ENCODE peak calls at places on chromosome 13, in eight cellular contexts. H, I, Q, U, L, K, N and S are unnamed samples.

GRCh38 chr13:99174533-99175100 is 26.0 kb upstream of the UBAC2 start:
- DNase-seq in K (peak; percentile 16), I (no peak), Q (no peak), U (no peak), L (no peak), H (no peak), N (no peak), S (no peak)

GRCh38 chr13:91280806-91281205 is 66.7 kb upstream of the MIR17HG start:
- DNase-seq in U (no peak), L (no peak), Q (no peak), N (no peak), I (no peak), H (no peak), K (peak; percentile 1), S (no peak)

GRCh38 chr13:20182231-20182846 is 10.4 kb downstream of the GJB2 start:
- DNase-seq in L (no peak), Q (peak; percentile 72), I (no peak), N (peak; percentile 37), K (peak; percentile 82), U (peak; percentile 65), H (peak; percentile 37), S (peak; percentile 60)

GRCh38 chr13:45195421-45195820 is 5.4 kb downstream of the KCTD4 start:
- DNase-seq in U (no peak), N (no peak), I (no peak), Q (no peak), L (no peak), H (no peak), K (no peak), S (no peak)

GRCh38 chr13:27425151-27425917 is 915 bp downstream of the GTF3A start:
- DNase-seq in H (no peak), N (no peak), U (peak; percentile 29), Q (no peak), I (no peak), K (peak; percentile 19), L (no peak), S (no peak)

GRCh38 chr13:95530178-95530577 is 22.3 kb upstream of the CLDN10 start:
- DNase-seq in H (no peak), Q (peak; percentile 49), K (peak; percentile 59), L (no peak), N (no peak), U (peak; percentile 86), I (no peak), S (no peak)

GRCh38 chr13:24271231-24271610 is 38.2 kb upstream of the C1QTNF9 start:
- DNase-seq in Q (no peak), H (no peak), L (no peak), U (no peak), K (no peak), I (no peak), N (no peak), S (no peak)

GRCh38 chr13:75316427-75316826 is 165.5 kb downstream of the TBC1D4 start:
- DNase-seq in H (no peak), N (no peak), U (peak; percentile 26), L (no peak), K (peak; percentile 47), Q (no peak), I (no peak), S (no peak)

GRCh38 chr13:48449656-48450055 is 36.7 kb upstream of the LPAR6 start:
- DNase-seq in K (no peak), N (no peak), L (no peak), H (no peak), Q (no peak), I (no peak), U (no peak), S (no peak)

GRCh38 chr13:111409413-111409812 is 89.0 kb downstream of the TEX29 start:
- DNase-seq in N (no peak), L (no peak), U (no peak), Q (no peak), K (no peak), H (no peak), I (no peak), S (no peak)

GRCh38 chr13:75485286-75486062 is 3.5 kb upstream of the TBC1D4 start:
- DNase-seq in Q (no peak), U (peak; percentile 93), K (peak; percentile 67), I (no peak), L (no peak), N (no peak), H (no peak), S (no peak)

GRCh38 chr13:24264976-24265375 is 44.4 kb upstream of the C1QTNF9 start:
- DNase-seq in Q (no peak), H (no peak), N (no peak), U (no peak), K (no peak), L (no peak), I (peak; percentile 55), S (no peak)

GRCh38 chr13:51803422-51804294 is at the start of gene DHRS12:
- DNase-seq in N (peak; percentile 80), L (peak; percentile 93), I (peak; percentile 95), Q (peak; percentile 37), H (peak; percentile 63), U (peak; percentile 80), K (peak; percentile 80), S (peak; percentile 86)
- TF ChIP-seq CTCF in N (no peak), L (peak; percentile 9), I (no peak), Q (no peak), H (no peak), U (no peak), K (peak; percentile 9), S (no peak)

GRCh38 chr13:39777527-39778061 is 122.1 kb downstream of the COG6 start:
- DNase-seq in I (no peak), U (peak; percentile 96), H (no peak), L (no peak), N (peak; percentile 24), Q (peak; percentile 26), K (peak; percentile 97), S (no peak)
- TF ChIP-seq CTCF in I (no peak), U (peak; percentile 29), H (peak; percentile 25), L (peak; percentile 45), N (no peak), Q (peak; percentile 16), K (peak; percentile 71), S (peak; percentile 44)

DNA sequence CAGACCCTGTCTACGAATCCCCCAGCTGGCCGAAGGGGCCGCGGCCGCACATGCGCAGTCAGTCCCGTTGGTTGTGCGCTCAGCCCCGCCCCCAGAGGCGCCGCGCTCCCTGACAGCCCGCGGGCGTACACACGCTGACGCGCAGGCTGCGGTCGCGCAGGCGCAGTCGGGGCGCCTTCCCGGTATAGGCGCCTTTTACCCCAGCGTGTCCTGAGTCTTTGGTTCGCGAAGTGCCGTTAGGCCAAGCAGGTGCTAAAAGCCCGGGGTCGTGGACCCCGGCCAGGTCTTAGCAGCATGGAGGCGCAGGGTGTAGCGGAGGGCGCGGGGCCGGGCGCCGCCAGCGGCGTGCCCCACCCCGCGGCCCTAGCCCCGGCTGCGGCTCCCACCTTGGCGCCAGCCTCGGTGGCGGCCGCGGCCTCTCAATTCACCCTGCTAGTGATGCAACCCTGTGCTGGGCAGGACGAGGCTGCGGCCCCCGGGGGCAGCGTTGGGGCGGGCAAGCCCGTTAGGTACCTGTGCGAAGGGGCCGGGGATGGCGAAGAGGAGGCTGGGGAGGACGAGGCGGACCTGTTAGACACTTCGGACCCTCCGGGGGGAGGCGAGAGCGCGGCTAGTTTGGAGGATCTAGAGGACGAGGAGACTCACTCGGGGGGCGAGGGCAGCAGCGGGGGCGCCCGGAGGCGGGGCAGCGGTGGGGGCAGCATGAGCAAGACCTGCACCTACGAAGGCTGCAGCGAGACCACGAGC is at the start of gene RFXAP:
- DNase-seq in K (peak; percentile 87), U (peak; percentile 73), Q (peak; percentile 70), L (peak; percentile 90), N (peak; percentile 86), I (peak; percentile 94), H (peak; percentile 90), S (peak; percentile 73)
- TF ChIP-seq CTCF in K (no peak), U (no peak), Q (no peak), L (peak; percentile 34), N (no peak), I (peak; percentile 7), H (no peak), S (no peak)

DNA sequence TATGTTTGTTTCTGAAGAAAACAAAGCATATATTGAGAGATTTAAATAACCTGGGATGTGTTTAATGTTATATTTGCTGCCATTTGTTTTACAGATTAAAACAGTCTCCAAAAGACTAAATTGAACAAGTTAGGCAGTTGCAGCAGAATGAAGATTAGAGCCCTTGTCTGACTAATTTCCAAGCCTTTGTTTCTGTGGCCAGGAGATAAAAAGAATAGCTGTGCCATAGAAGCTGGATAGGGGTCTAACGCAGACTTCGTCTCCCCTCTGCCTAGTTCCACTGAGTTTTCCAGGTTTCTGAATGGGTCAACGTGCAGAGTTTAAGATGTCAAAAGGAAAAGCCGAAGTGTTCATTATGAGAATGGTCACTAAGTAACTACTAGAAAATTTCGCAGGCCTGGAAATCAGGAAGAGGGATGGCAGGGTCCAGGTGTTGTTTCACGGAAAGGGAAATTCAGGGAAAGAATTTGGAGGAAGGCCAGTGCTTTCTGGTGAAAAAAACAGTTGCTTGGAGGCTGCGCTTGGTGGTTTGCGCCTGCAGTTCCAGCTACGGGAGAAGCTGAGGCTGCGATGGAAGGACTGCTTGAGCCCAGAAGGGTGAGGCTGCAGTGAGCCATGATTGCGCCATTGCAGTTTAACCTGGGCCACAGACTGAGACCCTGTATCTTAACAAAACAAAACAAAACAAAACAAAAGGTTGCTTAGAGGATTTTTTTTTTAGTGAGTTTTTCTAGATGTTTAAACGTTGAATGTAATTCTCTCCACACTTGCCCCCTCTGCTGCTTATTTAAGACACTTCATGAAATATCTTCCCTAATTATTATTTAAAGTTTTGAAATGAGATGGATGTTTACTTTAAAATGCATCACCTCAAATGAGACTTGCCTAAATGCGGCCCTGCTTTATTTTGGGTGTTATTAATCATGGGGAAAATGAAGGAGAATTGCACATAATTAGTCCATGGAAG is 75.2 kb upstream of the TRPC4 start:
- DNase-seq in H (no peak), L (no peak), U (no peak), N (no peak), I (no peak), K (peak; percentile 28), Q (no peak), S (no peak)
- TF ChIP-seq CTCF in H (no peak), L (no peak), U (no peak), N (no peak), I (no peak), K (no peak), Q (no peak), S (no peak)

GRCh38 chr13:113208424-113209335 is at the start of gene PCID2:
- DNase-seq in Q (peak; percentile 67), I (peak; percentile 94), N (peak; percentile 76), L (peak; percentile 89), K (peak; percentile 90), U (peak; percentile 88), H (peak; percentile 89), S (peak; percentile 74)

GRCh38 chr13:113210834-113211233 is 1.4 kb downstream of the CUL4A start:
- DNase-seq in L (no peak), I (no peak), H (no peak), U (no peak), N (no peak), Q (no peak), K (no peak), S (no peak)

GRCh38 chr13:113211774-113212173 is 2.4 kb downstream of the CUL4A start:
- DNase-seq in Q (no peak), L (no peak), U (no peak), K (no peak), H (peak; percentile 22), N (no peak), I (no peak), S (no peak)

GRCh38 chr13:113209336-113209879 is at the start of gene CUL4A:
- DNase-seq in L (peak; percentile 88), N (peak; percentile 56), U (peak; percentile 70), H (peak; percentile 66), K (peak; percentile 73), Q (no peak), I (peak; percentile 91), S (no peak)

GRCh38 chr13:113209880-113210421 is 538 bp downstream of the CUL4A start:
- DNase-seq in H (peak; percentile 40), L (peak; percentile 42), K (peak; percentile 62), Q (no peak), N (peak; percentile 40), I (peak; percentile 82), U (peak; percentile 59), S (no peak)
- TF ChIP-seq CTCF in H (peak; percentile 34), L (no peak), K (no peak), Q (no peak), N (no peak), I (no peak), U (no peak), S (no peak)